ENCODE peak calls at places on chromosomes 16 and 17, in seven cellular contexts. One of them, this sample, is unnamed.

GRCh38 chr17:21089145-21089544 is 37.6 kb upstream of the DHRS7B start:
- DNase-seq in CD8-positive, alpha-beta memory T cell: no peak
- DNase-seq in HCT116: no peak
- DNase-seq in breast epithelium: no peak
- DNase-seq in OCI-LY7: no peak
- DNase-seq in CD8-positive, alpha-beta T cell: no peak
- DNase-seq in mammary epithelial cell: peak; percentile 49
- DNase-seq in this sample: no peak

GRCh38 chr17:57697891-57698708 is 47.0 kb downstream of the CCDC182 start:
- DNase-seq in HCT116: no peak
- DNase-seq in CD8-positive, alpha-beta T cell: no peak
- DNase-seq in CD8-positive, alpha-beta memory T cell: no peak
- DNase-seq in OCI-LY7: no peak
- DNase-seq in breast epithelium: no peak
- DNase-seq in mammary epithelial cell: no peak
- DNase-seq in this sample: no peak

GRCh38 chr17:80036715-80037477 is 454 bp downstream of the CCDC40 start:
- DNase-seq in mammary epithelial cell: peak; percentile 5
- DNase-seq in breast epithelium: no peak
- DNase-seq in OCI-LY7: no peak
- DNase-seq in CD8-positive, alpha-beta T cell: peak; percentile 32
- DNase-seq in HCT116: no peak
- DNase-seq in CD8-positive, alpha-beta memory T cell: peak; percentile 68
- DNase-seq in this sample: no peak

GRCh38 chr17:10151667-10152496 is 46.5 kb downstream of the GAS7 start:
- DNase-seq in OCI-LY7: no peak
- DNase-seq in HCT116: no peak
- DNase-seq in mammary epithelial cell: no peak
- DNase-seq in breast epithelium: no peak
- DNase-seq in CD8-positive, alpha-beta T cell: peak; percentile 20
- DNase-seq in CD8-positive, alpha-beta memory T cell: no peak
- DNase-seq in this sample: no peak

GRCh38 chr17:76476736-76477135 is 9.3 kb downstream of the AANAT start:
- DNase-seq in OCI-LY7: no peak
- DNase-seq in CD8-positive, alpha-beta memory T cell: no peak
- DNase-seq in mammary epithelial cell: no peak
- DNase-seq in breast epithelium: no peak
- DNase-seq in CD8-positive, alpha-beta T cell: no peak
- DNase-seq in HCT116: no peak
- DNase-seq in this sample: no peak

GRCh38 chr17:77376795-77377751 is 236.3 kb downstream of the SEC14L1 start:
- DNase-seq in mammary epithelial cell: no peak
- DNase-seq in HCT116: no peak
- DNase-seq in OCI-LY7: no peak
- DNase-seq in breast epithelium: no peak
- DNase-seq in CD8-positive, alpha-beta memory T cell: no peak
- DNase-seq in CD8-positive, alpha-beta T cell: no peak
- DNase-seq in this sample: peak; percentile 83

GRCh38 chr17:67503184-67503583 is 126.1 kb downstream of the PITPNC1 start:
- DNase-seq in OCI-LY7: no peak
- DNase-seq in mammary epithelial cell: peak; percentile 80
- DNase-seq in CD8-positive, alpha-beta memory T cell: no peak
- DNase-seq in HCT116: peak; percentile 95
- DNase-seq in breast epithelium: no peak
- DNase-seq in CD8-positive, alpha-beta T cell: no peak
- DNase-seq in this sample: peak; percentile 80

GRCh38 chr16:12752159-12752558 is 51.5 kb downstream of the CPPED1 start:
- DNase-seq in HCT116: no peak
- DNase-seq in CD8-positive, alpha-beta memory T cell: no peak
- DNase-seq in breast epithelium: no peak
- DNase-seq in CD8-positive, alpha-beta T cell: no peak
- DNase-seq in OCI-LY7: no peak
- DNase-seq in mammary epithelial cell: no peak
- DNase-seq in this sample: no peak

GRCh38 chr16:72945611-72946010 is 102.3 kb downstream of the ZFHX3 start:
- DNase-seq in breast epithelium: no peak
- DNase-seq in OCI-LY7: no peak
- DNase-seq in HCT116: no peak
- DNase-seq in CD8-positive, alpha-beta memory T cell: no peak
- DNase-seq in mammary epithelial cell: no peak
- DNase-seq in CD8-positive, alpha-beta T cell: no peak
- DNase-seq in this sample: no peak

GRCh38 chr17:68326681-68327080 is 35.4 kb downstream of the ARSG start:
- DNase-seq in breast epithelium: no peak
- DNase-seq in CD8-positive, alpha-beta memory T cell: no peak
- DNase-seq in CD8-positive, alpha-beta T cell: no peak
- DNase-seq in HCT116: no peak
- DNase-seq in mammary epithelial cell: peak; percentile 42
- DNase-seq in OCI-LY7: no peak
- DNase-seq in this sample: no peak

GRCh38 chr16:88690341-88691128 is 4.2 kb upstream of the SNAI3 start:
- DNase-seq in HCT116: no peak
- DNase-seq in mammary epithelial cell: no peak
- DNase-seq in breast epithelium: no peak
- DNase-seq in CD8-positive, alpha-beta T cell: no peak
- DNase-seq in CD8-positive, alpha-beta memory T cell: no peak
- DNase-seq in OCI-LY7: no peak
- DNase-seq in this sample: no peak

GRCh38 chr16:89711601-89712475 is 8.9 kb downstream of the VPS9D1 start:
- DNase-seq in OCI-LY7: peak; percentile 87
- DNase-seq in CD8-positive, alpha-beta memory T cell: peak; percentile 79
- DNase-seq in HCT116: peak; percentile 73
- DNase-seq in mammary epithelial cell: peak; percentile 37
- DNase-seq in CD8-positive, alpha-beta T cell: peak; percentile 67
- DNase-seq in breast epithelium: no peak
- DNase-seq in this sample: peak; percentile 50

GRCh38 chr17:32558328-32558955 is 71.6 kb downstream of the CDK5R1 start:
- DNase-seq in OCI-LY7: peak; percentile 43
- DNase-seq in mammary epithelial cell: no peak
- DNase-seq in breast epithelium: no peak
- DNase-seq in HCT116: no peak
- DNase-seq in CD8-positive, alpha-beta memory T cell: no peak
- DNase-seq in CD8-positive, alpha-beta T cell: no peak
- DNase-seq in this sample: no peak

GRCh38 chr17:27532269-27533067 is 76.2 kb downstream of the KSR1 start:
- DNase-seq in OCI-LY7: no peak
- DNase-seq in HCT116: no peak
- DNase-seq in mammary epithelial cell: no peak
- DNase-seq in breast epithelium: no peak
- DNase-seq in CD8-positive, alpha-beta T cell: no peak
- DNase-seq in CD8-positive, alpha-beta memory T cell: no peak
- DNase-seq in this sample: peak; percentile 82

GRCh38 chr16:75485230-75486013 is 9.8 kb downstream of the CHST6 start:
- DNase-seq in CD8-positive, alpha-beta T cell: no peak
- DNase-seq in HCT116: no peak
- DNase-seq in breast epithelium: no peak
- DNase-seq in OCI-LY7: peak; percentile 15
- DNase-seq in mammary epithelial cell: no peak
- DNase-seq in CD8-positive, alpha-beta memory T cell: no peak
- DNase-seq in this sample: no peak

GRCh38 chr16:30351586-30352419 is 3.3 kb downstream of the CD2BP2 start:
- DNase-seq in OCI-LY7: peak; percentile 36
- DNase-seq in HCT116: peak; percentile 39
- DNase-seq in breast epithelium: peak; percentile 86
- DNase-seq in CD8-positive, alpha-beta memory T cell: no peak
- DNase-seq in mammary epithelial cell: peak; percentile 37
- DNase-seq in CD8-positive, alpha-beta T cell: no peak
- DNase-seq in this sample: peak; percentile 93

GRCh38 chr16:26993511-26993910 is 73.2 kb upstream of the C16orf82 start:
- DNase-seq in OCI-LY7: no peak
- DNase-seq in HCT116: no peak
- DNase-seq in breast epithelium: no peak
- DNase-seq in CD8-positive, alpha-beta T cell: no peak
- DNase-seq in mammary epithelial cell: no peak
- DNase-seq in CD8-positive, alpha-beta memory T cell: no peak
- DNase-seq in this sample: no peak

DNA sequence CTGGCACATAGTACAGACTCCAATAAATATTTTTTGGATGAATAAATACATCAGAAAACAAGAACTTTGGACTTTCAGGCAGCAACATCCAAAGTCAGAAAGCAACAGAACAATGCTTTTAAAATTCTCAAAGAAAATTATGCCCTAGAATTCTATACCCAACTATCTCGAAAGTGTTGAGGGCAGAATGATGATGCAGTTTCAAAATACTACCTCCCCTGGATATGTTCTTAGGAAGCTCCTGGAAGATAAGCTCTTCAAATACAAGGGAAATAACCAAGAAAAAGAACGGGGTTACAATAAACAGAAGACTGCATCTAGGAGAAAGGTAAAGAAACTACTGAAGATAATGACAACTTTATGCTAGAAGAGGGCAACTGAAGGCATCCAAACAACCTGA is 11.0 kb downstream of the SIAH1 start:
- DNase-seq in breast epithelium: no peak
- DNase-seq in CD8-positive, alpha-beta T cell: no peak
- DNase-seq in HCT116: no peak
- DNase-seq in OCI-LY7: no peak
- DNase-seq in mammary epithelial cell: no peak
- DNase-seq in CD8-positive, alpha-beta memory T cell: no peak
- DNase-seq in this sample: no peak
- H3K4me3 ChIP-seq in breast epithelium: no peak overlapping the region
- H3K4me3 ChIP-seq in CD8-positive, alpha-beta T cell: no peak overlapping the region
- H3K4me3 ChIP-seq in HCT116: no peak overlapping the region
- H3K4me3 ChIP-seq in OCI-LY7: no peak overlapping the region
- H3K4me3 ChIP-seq in mammary epithelial cell: no peak overlapping the region
- H3K4me3 ChIP-seq in CD8-positive, alpha-beta memory T cell: no peak overlapping the region
- H3K4me3 ChIP-seq in this sample: no peak overlapping the region

GRCh38 chr17:8154608-8155152 is 2.5 kb upstream of the PER1 start:
- DNase-seq in mammary epithelial cell: no peak
- DNase-seq in HCT116: no peak
- DNase-seq in breast epithelium: no peak
- DNase-seq in CD8-positive, alpha-beta T cell: no peak
- DNase-seq in CD8-positive, alpha-beta memory T cell: no peak
- DNase-seq in OCI-LY7: no peak
- DNase-seq in this sample: no peak

GRCh38 chr17:8153550-8153956 is 1.3 kb upstream of the PER1 start:
- DNase-seq in CD8-positive, alpha-beta memory T cell: peak; percentile 66
- DNase-seq in mammary epithelial cell: peak; percentile 94
- DNase-seq in OCI-LY7: no peak
- DNase-seq in HCT116: no peak
- DNase-seq in CD8-positive, alpha-beta T cell: no peak
- DNase-seq in breast epithelium: peak; percentile 79
- DNase-seq in this sample: peak; percentile 87

GRCh38 chr17:8153957-8154607 is 1.9 kb upstream of the PER1 start:
- DNase-seq in HCT116: peak; percentile 93
- DNase-seq in CD8-positive, alpha-beta T cell: peak; percentile 90
- DNase-seq in CD8-positive, alpha-beta memory T cell: peak; percentile 94
- DNase-seq in OCI-LY7: peak; percentile 65
- DNase-seq in mammary epithelial cell: peak; percentile 97
- DNase-seq in breast epithelium: peak; percentile 100
- DNase-seq in this sample: peak; percentile 100

GRCh38 chr17:8156174-8156992 is 4.2 kb upstream of the PER1 start:
- DNase-seq in HCT116: peak; percentile 100
- DNase-seq in CD8-positive, alpha-beta T cell: peak; percentile 100
- DNase-seq in mammary epithelial cell: peak; percentile 100
- DNase-seq in CD8-positive, alpha-beta memory T cell: peak; percentile 100
- DNase-seq in breast epithelium: peak; percentile 100
- DNase-seq in OCI-LY7: peak; percentile 100
- DNase-seq in this sample: peak; percentile 100

GRCh38 chr17:8155341-8156173 is 3.4 kb upstream of the PER1 start:
- DNase-seq in CD8-positive, alpha-beta memory T cell: peak; percentile 60
- DNase-seq in HCT116: no peak
- DNase-seq in breast epithelium: peak; percentile 90
- DNase-seq in CD8-positive, alpha-beta T cell: no peak
- DNase-seq in OCI-LY7: no peak
- DNase-seq in mammary epithelial cell: no peak
- DNase-seq in this sample: peak; percentile 65
- H3K4me1 ChIP-seq in CD8-positive, alpha-beta memory T cell: peaks cover 74% of the 10 kb centered on the region
- H3K4me1 ChIP-seq in HCT116: peaks cover 94% of the 10 kb centered on the region
- H3K4me1 ChIP-seq in breast epithelium: peaks cover 9% of the 10 kb centered on the region
- H3K4me1 ChIP-seq in CD8-positive, alpha-beta T cell: peaks cover 74% of the 10 kb centered on the region
- H3K4me1 ChIP-seq in OCI-LY7: peaks cover 56% of the 10 kb centered on the region
- H3K4me1 ChIP-seq in mammary epithelial cell: peaks cover 36% of the 10 kb centered on the region
- H3K4me1 ChIP-seq in this sample: peaks cover 68% of the 10 kb centered on the region

GRCh38 chr16:84105286-84105815 is 11.4 kb downstream of the MBTPS1 start:
- DNase-seq in CD8-positive, alpha-beta T cell: no peak
- DNase-seq in mammary epithelial cell: no peak
- DNase-seq in OCI-LY7: no peak
- DNase-seq in HCT116: no peak
- DNase-seq in breast epithelium: no peak
- DNase-seq in CD8-positive, alpha-beta memory T cell: no peak
- DNase-seq in this sample: no peak

GRCh38 chr16:84107921-84108320 is 8.8 kb downstream of the MBTPS1 start:
- DNase-seq in HCT116: no peak
- DNase-seq in CD8-positive, alpha-beta memory T cell: no peak
- DNase-seq in mammary epithelial cell: no peak
- DNase-seq in breast epithelium: no peak
- DNase-seq in OCI-LY7: no peak
- DNase-seq in CD8-positive, alpha-beta T cell: no peak
- DNase-seq in this sample: no peak

GRCh38 chr16:84105948-84106740 is 10.6 kb downstream of the MBTPS1 start:
- DNase-seq in OCI-LY7: no peak
- DNase-seq in HCT116: no peak
- DNase-seq in CD8-positive, alpha-beta memory T cell: no peak
- DNase-seq in mammary epithelial cell: no peak
- DNase-seq in breast epithelium: no peak
- DNase-seq in CD8-positive, alpha-beta T cell: no peak
- DNase-seq in this sample: no peak

GRCh38 chr16:84104231-84104630 is 12.5 kb downstream of the MBTPS1 start:
- DNase-seq in HCT116: no peak
- DNase-seq in CD8-positive, alpha-beta T cell: no peak
- DNase-seq in CD8-positive, alpha-beta memory T cell: no peak
- DNase-seq in OCI-LY7: no peak
- DNase-seq in breast epithelium: no peak
- DNase-seq in mammary epithelial cell: no peak
- DNase-seq in this sample: no peak

DNA sequence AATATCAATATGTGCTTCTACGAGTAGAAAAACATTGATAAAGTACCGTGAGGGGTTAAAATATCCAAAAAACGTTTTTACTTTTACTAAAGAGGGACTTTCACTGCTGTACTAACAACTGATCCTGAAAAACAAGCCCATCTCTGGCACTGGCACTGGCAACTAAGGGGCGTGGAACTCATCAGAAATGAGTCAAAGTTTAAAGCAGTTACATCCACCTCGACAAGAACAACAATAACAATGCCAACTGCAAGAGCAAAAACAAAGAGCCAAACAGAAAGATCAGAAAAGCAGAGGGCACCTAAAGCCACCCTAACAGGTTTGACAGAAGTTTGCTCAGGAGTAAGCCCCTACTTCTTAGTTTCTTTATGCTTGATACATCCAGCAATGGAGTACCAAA is 13.1 kb downstream of the MBTPS1 start:
- DNase-seq in mammary epithelial cell: peak; percentile 66
- DNase-seq in CD8-positive, alpha-beta memory T cell: no peak
- DNase-seq in OCI-LY7: no peak
- DNase-seq in breast epithelium: no peak
- DNase-seq in HCT116: no peak
- DNase-seq in CD8-positive, alpha-beta T cell: no peak
- DNase-seq in this sample: no peak
- H3K4me3 ChIP-seq in mammary epithelial cell: no peak overlapping the region
- H3K4me3 ChIP-seq in CD8-positive, alpha-beta memory T cell: no peak overlapping the region
- H3K4me3 ChIP-seq in OCI-LY7: no peak overlapping the region
- H3K4me3 ChIP-seq in breast epithelium: no peak overlapping the region
- H3K4me3 ChIP-seq in HCT116: no peak overlapping the region
- H3K4me3 ChIP-seq in CD8-positive, alpha-beta T cell: no peak overlapping the region
- H3K4me3 ChIP-seq in this sample: no peak overlapping the region

DNA sequence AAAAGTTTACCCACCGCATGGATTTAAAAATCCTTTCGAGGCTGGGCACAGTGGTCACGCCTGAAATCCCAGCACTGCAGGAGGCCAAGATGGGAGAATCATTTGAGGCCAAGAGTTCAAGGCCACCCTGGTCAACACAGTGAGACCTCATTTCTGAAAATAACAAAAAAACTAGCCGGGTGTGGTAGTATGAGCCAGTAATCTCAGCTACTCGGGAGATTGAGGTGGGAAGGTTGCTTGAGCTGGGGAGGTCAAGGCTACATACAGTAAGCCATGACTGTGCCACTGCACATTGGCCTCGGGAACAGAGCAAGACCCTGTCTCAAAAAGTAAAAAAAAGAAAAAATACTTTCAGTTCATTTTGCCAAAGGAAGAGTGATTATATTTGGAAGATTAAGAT is 12.7 kb downstream of the GNA13 start:
- DNase-seq in CD8-positive, alpha-beta T cell: no peak
- DNase-seq in OCI-LY7: no peak
- DNase-seq in mammary epithelial cell: no peak
- DNase-seq in CD8-positive, alpha-beta memory T cell: no peak
- DNase-seq in breast epithelium: no peak
- DNase-seq in HCT116: no peak
- DNase-seq in this sample: no peak
- H3K4me1 ChIP-seq in CD8-positive, alpha-beta T cell: peaks cover 68% of the 10 kb centered on the region
- H3K4me1 ChIP-seq in OCI-LY7: peaks cover 99% of the 10 kb centered on the region
- H3K4me1 ChIP-seq in mammary epithelial cell: peaks cover 17% of the 10 kb centered on the region
- H3K4me1 ChIP-seq in CD8-positive, alpha-beta memory T cell: peaks cover 71% of the 10 kb centered on the region
- H3K4me1 ChIP-seq in breast epithelium: no peaks in the 10 kb centered on the region
- H3K4me1 ChIP-seq in HCT116: no peaks in the 10 kb centered on the region
- H3K4me1 ChIP-seq in this sample: peaks cover 27% of the 10 kb centered on the region